ENCODE peak calls at places on chromosomes 6 and 20, in six cellular contexts. Y, A, L, G, I and J are unnamed samples.
A peak's percentile ranks its signal among the peaks of the same experiment; 100 is the strongest.

GRCh38 chr6:659179-659578 is 2.3 kb upstream of the HUS1B start:
- DNase-seq in L (no peak), Y (no peak), A (no peak), G (no peak), I (no peak), J (no peak)

GRCh38 chr6:27547157-27548075 is 74.5 kb upstream of the ZNF184 start:
- DNase-seq in A (no peak), G (no peak), L (peak; percentile 4), Y (peak; percentile 73), I (no peak), J (no peak)

GRCh38 chr6:44662461-44663121 is 275.1 kb downstream of the CDC5L start:
- DNase-seq in I (no peak), A (no peak), Y (no peak), L (peak; percentile 13), G (no peak), J (peak; percentile 34)

GRCh38 chr6:140388815-140389214 is 1014.4 kb upstream of the CITED2 start:
- DNase-seq in L (no peak), A (no peak), Y (no peak), G (no peak), I (no peak), J (no peak)

GRCh38 chr6:119207973-119208725 is 129.7 kb upstream of the FAM184A start:
- DNase-seq in G (no peak), A (no peak), I (no peak), Y (no peak), L (no peak), J (no peak)

GRCh38 chr20:46200582-46201570 is 82.8 kb downstream of the CD40 start:
- DNase-seq in I (no peak), L (no peak), G (no peak), A (no peak), Y (no peak), J (no peak)

GRCh38 chr6:159042003-159042823 is 2.6 kb downstream of the TAGAP start:
- DNase-seq in A (peak; percentile 67), L (peak; percentile 91), Y (peak; percentile 50), I (peak; percentile 65), G (peak; percentile 78), J (peak; percentile 77)

GRCh38 chr6:109740787-109741186 is 49.7 kb downstream of the FIG4 start:
- DNase-seq in I (no peak), Y (no peak), L (no peak), A (no peak), G (no peak), J (peak; percentile 37)

GRCh38 chr20:41178904-41179432 is 41.6 kb downstream of the PLCG1 start:
- DNase-seq in G (no peak), A (peak; percentile 13), I (no peak), L (no peak), Y (peak; percentile 67), J (no peak)

GRCh38 chr6:54299542-54300269 is 8.5 kb upstream of the TINAG start:
- DNase-seq in L (no peak), A (no peak), G (no peak), I (no peak), Y (no peak), J (no peak)

GRCh38 chr6:147238164-147238563 is 33.9 kb downstream of the STXBP5 start:
- DNase-seq in L (no peak), Y (no peak), G (no peak), A (no peak), I (no peak), J (no peak)

GRCh38 chr6:56849876-56850275 is 105.0 kb upstream of the BEND6 start:
- DNase-seq in Y (no peak), G (no peak), I (no peak), A (peak; percentile 69), L (no peak), J (no peak)

GRCh38 chr6:133892444-133893323 is 3.8 kb downstream of the TCF21 start:
- DNase-seq in G (no peak), I (no peak), L (no peak), A (no peak), Y (peak; percentile 17), J (no peak)

GRCh38 chr6:5763407-5763806 is 243.3 kb downstream of the NRN1 start:
- DNase-seq in G (no peak), A (no peak), I (no peak), Y (no peak), L (no peak), J (no peak)

GRCh38 chr6:22545051-22545450 is 24.3 kb upstream of the HDGFL1 start:
- DNase-seq in I (no peak), A (no peak), G (no peak), L (no peak), Y (no peak), J (no peak)

GRCh38 chr20:38034108-38034649 is 633 bp downstream of the RPRD1B start:
- DNase-seq in G (no peak), A (no peak), L (peak; percentile 13), I (no peak), Y (no peak), J (no peak)

GRCh38 chr6:151385177-151385576 is 6.2 kb downstream of the ZBTB2 start:
- DNase-seq in L (no peak), A (no peak), I (no peak), G (no peak), Y (no peak), J (no peak)

GRCh38 chr20:2365666-2366065 is 15.0 kb upstream of the TGM6 start:
- DNase-seq in G (no peak), Y (no peak), I (no peak), A (no peak), L (no peak), J (no peak)

GRCh38 chr6:170152989-170153388 is 137.9 kb downstream of the DLL1 start:
- DNase-seq in I (peak; percentile 77), G (peak; percentile 76), A (no peak), Y (peak; percentile 71), L (no peak), J (peak; percentile 65)

GRCh38 chr6:151071295-151071694 is 168.5 kb upstream of the AKAP12 start:
- DNase-seq in G (no peak), A (peak; percentile 74), Y (no peak), L (no peak), I (no peak), J (no peak)

GRCh38 chr6:722077-722524 is 29.2 kb upstream of the EXOC2 start:
- DNase-seq in I (peak; percentile 81), Y (peak; percentile 78), A (peak; percentile 57), G (peak; percentile 53), L (peak; percentile 77), J (peak; percentile 79)

GRCh38 chr6:136927313-136927712 is 5.2 kb downstream of the SLC35D3 start:
- DNase-seq in A (no peak), Y (peak; percentile 23), G (peak; percentile 5), I (no peak), L (peak; percentile 13), J (no peak)

GRCh38 chr20:17964073-17964472 is 4.5 kb downstream of the SNX5 start:
- DNase-seq in A (no peak), I (no peak), Y (no peak), G (no peak), L (no peak), J (no peak)

GRCh38 chr6:116524236-116524635 is 12.8 kb downstream of the CALHM5 start:
- DNase-seq in L (no peak), I (no peak), Y (no peak), A (no peak), G (no peak), J (no peak)

GRCh38 chr6:446418-447366 is 55.1 kb downstream of the IRF4 start:
- DNase-seq in L (no peak), Y (no peak), A (no peak), I (no peak), G (no peak), J (no peak)

GRCh38 chr6:89853068-89853467 is 23.4 kb downstream of the CASP8AP2 start:
- DNase-seq in A (no peak), L (no peak), G (no peak), Y (no peak), I (no peak), J (no peak)

GRCh38 chr6:15769471-15770088 is 106.8 kb upstream of the DTNBP1 start:
- DNase-seq in G (no peak), L (no peak), A (peak; percentile 30), Y (no peak), I (no peak), J (no peak)

DNA sequence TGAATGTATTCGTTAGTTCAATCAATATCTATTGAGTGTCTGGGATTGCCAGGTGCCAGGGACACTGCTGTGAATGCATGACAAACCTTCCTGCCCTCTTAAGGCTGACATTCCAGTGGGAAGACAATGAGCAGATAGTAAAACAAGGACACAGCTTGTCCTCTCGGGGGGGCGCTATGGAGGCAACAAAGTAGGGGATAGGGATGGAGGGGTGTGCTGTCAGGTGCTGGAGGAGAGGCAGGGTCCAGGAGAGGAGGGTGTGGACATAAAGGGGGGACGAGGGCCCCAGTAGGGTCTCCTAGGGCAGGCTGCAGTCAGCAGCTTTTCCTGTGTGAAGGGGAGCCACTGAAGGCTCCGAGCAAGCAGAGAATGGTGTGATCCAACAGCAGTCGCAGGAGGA is 198.2 kb upstream of the PDE10A start:
- DNase-seq in G (no peak), L (no peak), A (no peak), Y (no peak), I (no peak), J (no peak)
- H3K4me1 ChIP-seq in G (no peaks in the 10 kb centered on the region), L (no peaks in the 10 kb centered on the region), A (no peaks in the 10 kb centered on the region), Y (no peaks in the 10 kb centered on the region), I (no peaks in the 10 kb centered on the region), J (no peaks in the 10 kb centered on the region)

DNA sequence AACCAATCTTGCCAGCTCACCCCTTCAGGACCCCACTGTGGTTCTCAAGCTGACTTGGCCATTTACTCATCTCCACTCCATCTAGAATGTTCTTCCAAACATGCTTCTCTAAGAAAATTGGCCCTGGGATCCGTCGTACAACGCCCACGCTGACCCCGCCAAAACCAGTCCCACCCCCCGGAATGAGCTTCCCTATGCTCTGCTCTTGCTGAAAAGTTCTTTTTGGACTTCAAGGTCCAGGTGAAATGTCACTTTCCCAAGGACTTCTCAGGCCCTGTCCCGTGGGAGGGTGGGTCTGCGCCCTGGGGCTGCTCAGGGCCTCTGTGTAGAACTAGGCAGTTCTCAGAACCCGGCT is 9.9 kb downstream of the NOL4L start:
- DNase-seq in I (no peak), L (no peak), A (no peak), Y (no peak), G (no peak), J (no peak)
- H3K4me1 ChIP-seq in I (no peaks in the 10 kb centered on the region), L (no peaks in the 10 kb centered on the region), A (no peaks in the 10 kb centered on the region), Y (no peaks in the 10 kb centered on the region), G (no peaks in the 10 kb centered on the region), J (no peaks in the 10 kb centered on the region)

GRCh38 chr6:144331610-144332009 is 46.5 kb downstream of the UTRN start:
- DNase-seq in Y (no peak), L (no peak), I (no peak), A (no peak), G (no peak), J (no peak)
- H3K4me1 ChIP-seq in Y (no peaks in the 10 kb centered on the region), L (peaks cover 29% of the 10 kb centered on the region), I (peaks cover 58% of the 10 kb centered on the region), A (peaks cover 18% of the 10 kb centered on the region), G (peaks cover 7% of the 10 kb centered on the region), J (peaks cover 28% of the 10 kb centered on the region)

GRCh38 chr6:36665180-36665579 is 13.3 kb upstream of the CDKN1A start:
- DNase-seq in L (no peak), G (no peak), Y (no peak), A (no peak), I (no peak), J (no peak)

GRCh38 chr6:36660771-36661471 is 17.6 kb upstream of the CDKN1A start:
- DNase-seq in L (no peak), G (peak; percentile 49), A (peak; percentile 41), I (peak; percentile 82), Y (no peak), J (peak; percentile 63)

GRCh38 chr6:36662827-36663256 is 15.7 kb upstream of the CDKN1A start:
- DNase-seq in Y (no peak), G (peak; percentile 79), A (no peak), L (peak; percentile 57), I (no peak), J (no peak)

GRCh38 chr6:36663504-36664446 is 14.7 kb upstream of the CDKN1A start:
- DNase-seq in A (no peak), I (no peak), Y (no peak), L (no peak), G (no peak), J (no peak)

GRCh38 chr6:36662380-36662779 is 16.1 kb upstream of the CDKN1A start:
- DNase-seq in L (peak; percentile 91), A (no peak), Y (no peak), G (no peak), I (no peak), J (no peak)
- H3K4me1 ChIP-seq in L (peaks cover 93% of the 10 kb centered on the region), A (peaks cover 9% of the 10 kb centered on the region), Y (peaks cover 6% of the 10 kb centered on the region), G (peaks cover 25% of the 10 kb centered on the region), I (peaks cover 21% of the 10 kb centered on the region), J (peaks cover 2% of the 10 kb centered on the region)